ENCODE peak calls at places on chromosomes 1 and 21, in six cellular contexts. One of them, this sample, is unnamed. For H3K27me3, the result is how much of the 10 kb centered on the place peaks cover.

GRCh38 chr1:1374068-1374860 is 743 bp downstream of the AURKAIP1 start:
- ATAC-seq in HepG2: no peak
- ATAC-seq in HCT116: no peak
- ATAC-seq in GM12878: peak
- ATAC-seq in upper lobe of left lung: no peak
- ATAC-seq in K562: peak
- ATAC-seq in this sample: no peak

GRCh38 chr21:36773111-36773510 is 74.2 kb downstream of the SIM2 start:
- ATAC-seq in HepG2: peak
- ATAC-seq in HCT116: peak
- ATAC-seq in GM12878: no peak
- ATAC-seq in upper lobe of left lung: no peak
- ATAC-seq in K562: no peak
- ATAC-seq in this sample: peak

GRCh38 chr1:1899967-1900327 is 9.1 kb upstream of the GNB1 start:
- ATAC-seq in HepG2: no peak
- ATAC-seq in HCT116: no peak
- ATAC-seq in GM12878: no peak
- ATAC-seq in upper lobe of left lung: no peak
- ATAC-seq in K562: no peak
- ATAC-seq in this sample: no peak

GRCh38 chr1:243549791-243550190 is 293.9 kb downstream of the SDCCAG8 start:
- ATAC-seq in HepG2: no peak
- ATAC-seq in HCT116: no peak
- ATAC-seq in GM12878: no peak
- ATAC-seq in upper lobe of left lung: no peak
- ATAC-seq in K562: no peak
- ATAC-seq in this sample: no peak

GRCh38 chr1:85581802-85582686 is 1.5 kb downstream of the CCN1 start:
- ATAC-seq in HepG2: peak
- ATAC-seq in HCT116: peak
- ATAC-seq in GM12878: no peak
- ATAC-seq in upper lobe of left lung: peak
- ATAC-seq in K562: no peak
- ATAC-seq in this sample: no peak

GRCh38 chr1:44273560-44274292 is 60.5 kb downstream of the DMAP1 start:
- ATAC-seq in HepG2: no peak
- ATAC-seq in HCT116: no peak
- ATAC-seq in GM12878: no peak
- ATAC-seq in upper lobe of left lung: no peak
- ATAC-seq in K562: no peak
- ATAC-seq in this sample: no peak

GRCh38 chr1:100383743-100384405 is 31.6 kb downstream of the CDC14A start:
- ATAC-seq in HepG2: no peak
- ATAC-seq in HCT116: no peak
- ATAC-seq in GM12878: no peak
- ATAC-seq in upper lobe of left lung: no peak
- ATAC-seq in K562: no peak
- ATAC-seq in this sample: no peak

GRCh38 chr1:35544976-35545375 is 12.2 kb downstream of the KIAA0319L start:
- ATAC-seq in HepG2: peak
- ATAC-seq in HCT116: peak
- ATAC-seq in GM12878: peak
- ATAC-seq in upper lobe of left lung: peak
- ATAC-seq in K562: peak
- ATAC-seq in this sample: peak

GRCh38 chr1:197481101-197481500 is 213.0 kb downstream of the CRB1 start:
- ATAC-seq in HepG2: peak
- ATAC-seq in HCT116: no peak
- ATAC-seq in GM12878: peak
- ATAC-seq in upper lobe of left lung: no peak
- ATAC-seq in K562: no peak
- ATAC-seq in this sample: no peak

GRCh38 chr1:48757363-48757762 is 19.3 kb downstream of the BEND5 start:
- ATAC-seq in HepG2: no peak
- ATAC-seq in HCT116: no peak
- ATAC-seq in GM12878: no peak
- ATAC-seq in upper lobe of left lung: no peak
- ATAC-seq in K562: no peak
- ATAC-seq in this sample: no peak

GRCh38 chr1:180971273-180971997 is 51.2 kb downstream of the STX6 start:
- ATAC-seq in HepG2: no peak
- ATAC-seq in HCT116: no peak
- ATAC-seq in GM12878: no peak
- ATAC-seq in upper lobe of left lung: no peak
- ATAC-seq in K562: no peak
- ATAC-seq in this sample: no peak

GRCh38 chr1:44617703-44618029 is 56.6 kb downstream of the TMEM53 start:
- ATAC-seq in HepG2: no peak
- ATAC-seq in HCT116: no peak
- ATAC-seq in GM12878: no peak
- ATAC-seq in upper lobe of left lung: no peak
- ATAC-seq in K562: peak
- ATAC-seq in this sample: no peak

GRCh38 chr1:107198581-107198980 is 57.7 kb downstream of the NTNG1 start:
- ATAC-seq in HepG2: no peak
- ATAC-seq in HCT116: no peak
- ATAC-seq in GM12878: no peak
- ATAC-seq in upper lobe of left lung: no peak
- ATAC-seq in K562: no peak
- ATAC-seq in this sample: no peak

GRCh38 chr21:32611471-32611997 is 643 bp downstream of the CFAP298 start:
- ATAC-seq in HepG2: peak
- ATAC-seq in HCT116: peak
- ATAC-seq in GM12878: peak
- ATAC-seq in upper lobe of left lung: peak
- ATAC-seq in K562: peak
- ATAC-seq in this sample: no peak

DNA sequence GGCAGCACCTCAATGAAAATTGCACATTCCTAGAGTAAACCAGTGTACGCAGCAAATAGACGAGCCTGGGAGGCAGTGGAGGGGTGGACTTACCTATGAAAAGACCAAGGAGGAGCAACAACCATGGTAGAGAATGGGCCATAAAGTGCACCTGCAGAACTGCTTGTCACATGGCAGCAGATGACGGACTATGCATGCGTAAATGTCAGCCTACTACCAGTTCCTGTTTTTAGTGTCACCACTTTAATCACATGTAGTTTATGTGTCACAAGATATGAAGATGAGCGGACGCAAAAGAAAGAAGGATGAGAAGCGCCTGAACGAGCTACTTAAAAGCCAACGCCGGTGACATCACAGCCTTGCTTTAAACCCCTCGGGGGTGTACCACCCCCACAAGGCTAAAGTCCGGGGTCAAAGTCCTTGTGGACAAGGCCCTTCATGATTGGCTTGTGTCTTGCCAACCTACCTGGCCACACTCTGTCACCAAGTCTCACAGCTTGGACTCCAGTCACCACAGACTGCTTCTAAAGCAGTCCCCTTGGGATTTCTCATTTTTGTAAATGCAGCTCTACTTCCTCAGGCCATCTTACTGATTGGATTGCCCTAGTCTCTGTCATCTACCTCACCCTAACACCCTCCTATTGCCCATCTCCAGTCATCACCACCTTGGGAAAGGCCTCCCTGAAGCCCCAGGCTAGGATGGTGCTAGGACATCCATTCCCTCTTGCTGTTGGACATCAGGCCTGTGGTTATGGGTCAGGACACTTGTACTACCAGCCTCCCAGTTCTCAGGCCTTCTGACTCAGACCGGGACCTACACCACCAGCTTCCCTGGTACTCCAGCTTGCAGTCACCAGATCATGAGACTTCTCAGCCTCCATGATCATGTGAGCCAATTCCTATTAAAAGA is 6.0 kb upstream of the LY9 start:
- ATAC-seq in HepG2: no peak
- ATAC-seq in HCT116: no peak
- ATAC-seq in GM12878: peak
- ATAC-seq in upper lobe of left lung: peak
- ATAC-seq in K562: no peak
- ATAC-seq in this sample: no peak
- TF ChIP-seq POLR2A in HepG2: no peak
- TF ChIP-seq POLR2A in HCT116: no peak
- TF ChIP-seq POLR2A in GM12878: no peak
- TF ChIP-seq POLR2A in upper lobe of left lung: no peak
- TF ChIP-seq POLR2A in K562: no peak
- TF ChIP-seq POLR2A in this sample: no peak

GRCh38 chr1:19404748-19405147 is 80.6 kb downstream of the CAPZB start:
- ATAC-seq in HepG2: no peak
- ATAC-seq in HCT116: no peak
- ATAC-seq in GM12878: no peak
- ATAC-seq in upper lobe of left lung: no peak
- ATAC-seq in K562: no peak
- ATAC-seq in this sample: no peak
- TF ChIP-seq POLR2AphosphoS5 in HepG2: no peak
- TF ChIP-seq POLR2AphosphoS5 in HCT116: no peak
- TF ChIP-seq POLR2AphosphoS5 in GM12878: no peak
- TF ChIP-seq POLR2AphosphoS5 in upper lobe of left lung: no peak
- TF ChIP-seq POLR2AphosphoS5 in K562: no peak
- TF ChIP-seq POLR2AphosphoS5 in this sample: no peak

DNA sequence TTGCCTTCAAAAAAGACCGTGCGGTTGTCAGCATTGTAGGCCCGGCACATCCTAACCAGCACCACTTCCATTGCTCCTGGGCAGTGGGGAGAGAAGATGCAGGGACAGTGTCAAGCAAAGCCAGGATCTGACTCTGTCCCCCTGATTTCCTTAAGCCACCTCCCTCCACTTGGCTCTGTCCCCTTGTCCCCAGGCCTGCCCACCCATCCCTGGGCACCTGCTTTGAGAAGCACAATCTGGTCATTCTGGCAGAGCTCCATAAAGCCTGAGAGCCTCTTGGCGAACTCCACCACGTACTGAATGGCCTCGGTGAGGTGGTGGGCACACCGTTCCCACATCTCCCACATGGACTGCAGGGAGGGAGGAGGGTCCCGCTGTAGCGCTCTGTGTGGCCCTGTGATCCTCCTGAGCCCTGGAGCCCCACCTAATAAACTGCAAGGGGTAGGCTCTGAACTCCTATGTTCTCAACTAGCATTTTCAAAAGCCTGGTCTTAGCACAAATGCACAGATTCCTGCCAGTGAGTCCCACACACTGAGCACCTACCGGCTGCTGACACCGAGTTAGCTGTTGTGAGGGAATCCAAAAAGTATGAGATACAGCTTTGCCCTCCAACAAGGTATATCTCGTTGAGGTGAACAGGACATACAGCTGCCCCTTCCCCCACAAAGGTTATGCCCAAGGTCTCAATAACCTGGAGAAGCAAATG is 8.2 kb upstream of the LINGO4 start:
- ATAC-seq in HepG2: no peak
- ATAC-seq in HCT116: no peak
- ATAC-seq in GM12878: no peak
- ATAC-seq in upper lobe of left lung: no peak
- ATAC-seq in K562: no peak
- ATAC-seq in this sample: no peak
- H3K27me3 ChIP-seq in HepG2: under half
- H3K27me3 ChIP-seq in HCT116: under half
- H3K27me3 ChIP-seq in GM12878: under half
- H3K27me3 ChIP-seq in upper lobe of left lung: under half
- H3K27me3 ChIP-seq in K562: half or more
- H3K27me3 ChIP-seq in this sample: under half

GRCh38 chr1:189151361-189151760 is 1326.3 kb downstream of the BRINP3 start:
- ATAC-seq in HepG2: no peak
- ATAC-seq in HCT116: no peak
- ATAC-seq in GM12878: no peak
- ATAC-seq in upper lobe of left lung: no peak
- ATAC-seq in K562: peak
- ATAC-seq in this sample: no peak

GRCh38 chr1:189150624-189151023 is 1327.0 kb downstream of the BRINP3 start:
- ATAC-seq in HepG2: no peak
- ATAC-seq in HCT116: no peak
- ATAC-seq in GM12878: peak
- ATAC-seq in upper lobe of left lung: no peak
- ATAC-seq in K562: peak
- ATAC-seq in this sample: no peak

GRCh38 chr1:189152685-189153084 is 1325.0 kb downstream of the BRINP3 start:
- ATAC-seq in HepG2: no peak
- ATAC-seq in HCT116: no peak
- ATAC-seq in GM12878: no peak
- ATAC-seq in upper lobe of left lung: no peak
- ATAC-seq in K562: no peak
- ATAC-seq in this sample: no peak

GRCh38 chr1:189149547-189150375 is 1327.9 kb downstream of the BRINP3 start:
- ATAC-seq in HepG2: peak
- ATAC-seq in HCT116: no peak
- ATAC-seq in GM12878: peak
- ATAC-seq in upper lobe of left lung: peak
- ATAC-seq in K562: peak
- ATAC-seq in this sample: no peak
- TF ChIP-seq POLR2A in HepG2: peak
- TF ChIP-seq POLR2A in HCT116: no peak
- TF ChIP-seq POLR2A in GM12878: no peak
- TF ChIP-seq POLR2A in upper lobe of left lung: no peak
- TF ChIP-seq POLR2A in K562: peak
- TF ChIP-seq POLR2A in this sample: no peak

GRCh38 chr1:185367218-185367617 is 50.2 kb upstream of the IVNS1ABP start:
- ATAC-seq in HepG2: no peak
- ATAC-seq in HCT116: no peak
- ATAC-seq in GM12878: no peak
- ATAC-seq in upper lobe of left lung: no peak
- ATAC-seq in K562: peak
- ATAC-seq in this sample: no peak
- TF ChIP-seq POLR2AphosphoS5 in HepG2: no peak
- TF ChIP-seq POLR2AphosphoS5 in HCT116: no peak
- TF ChIP-seq POLR2AphosphoS5 in GM12878: no peak
- TF ChIP-seq POLR2AphosphoS5 in upper lobe of left lung: no peak
- TF ChIP-seq POLR2AphosphoS5 in K562: no peak
- TF ChIP-seq POLR2AphosphoS5 in this sample: no peak

GRCh38 chr1:26043765-26044164 is 2.2 kb downstream of the SLC30A2 start:
- ATAC-seq in HepG2: no peak
- ATAC-seq in HCT116: no peak
- ATAC-seq in GM12878: no peak
- ATAC-seq in upper lobe of left lung: no peak
- ATAC-seq in K562: peak
- ATAC-seq in this sample: no peak
- H3K27me3 ChIP-seq in HepG2: half or more
- H3K27me3 ChIP-seq in HCT116: under half
- H3K27me3 ChIP-seq in GM12878: under half
- H3K27me3 ChIP-seq in upper lobe of left lung: under half
- H3K27me3 ChIP-seq in K562: under half
- H3K27me3 ChIP-seq in this sample: half or more

This sample was measured in gastroesophageal sphincter.